ENCODE peak calls at places on chromosomes 1 and 21, in four cellular contexts. M, R, Z and U are unnamed samples. For H3K36me3, the result is how much of the 10 kb centered on the place peaks cover.

GRCh38 chr1:183186820-183187219 is 756 bp downstream of the LAMC2 start:
- DNase-seq in R (no peak), Z (no peak), M (no peak), U (no peak)

GRCh38 chr1:234143681-234144080 is 229.6 kb upstream of the COA6 start:
- DNase-seq in M (no peak), R (no peak), Z (no peak), U (no peak)

GRCh38 chr1:9059944-9060744 is 9.3 kb downstream of the SLC2A5 start:
- DNase-seq in Z (no peak), R (no peak), M (no peak), U (no peak)

GRCh38 chr21:15437873-15438272 is 291.9 kb upstream of the USP25 start:
- DNase-seq in Z (no peak), M (no peak), R (no peak), U (no peak)

GRCh38 chr1:85900921-85901320 is 192.7 kb upstream of the ZNHIT6 start:
- DNase-seq in Z (no peak), R (no peak), M (no peak), U (no peak)

GRCh38 chr1:48109390-48110009 is 112.3 kb upstream of the TRABD2B start:
- DNase-seq in Z (no peak), R (peak), M (no peak), U (no peak)

GRCh38 chr1:44811234-44811633 is 2.9 kb downstream of the BTBD19 start:
- DNase-seq in Z (peak), M (no peak), R (no peak), U (peak)

GRCh38 chr1:44819257-44819593 is 10.9 kb downstream of the BTBD19 start:
- DNase-seq in M (no peak), R (no peak), Z (no peak), U (no peak)

GRCh38 chr1:204696606-204697005 is 11.1 kb upstream of the LRRN2 start:
- DNase-seq in R (no peak), Z (no peak), M (no peak), U (no peak)

GRCh38 chr1:2507744-2508155 is 18.6 kb downstream of the PANK4 start:
- DNase-seq in Z (no peak), R (no peak), M (no peak), U (no peak)

DNA sequence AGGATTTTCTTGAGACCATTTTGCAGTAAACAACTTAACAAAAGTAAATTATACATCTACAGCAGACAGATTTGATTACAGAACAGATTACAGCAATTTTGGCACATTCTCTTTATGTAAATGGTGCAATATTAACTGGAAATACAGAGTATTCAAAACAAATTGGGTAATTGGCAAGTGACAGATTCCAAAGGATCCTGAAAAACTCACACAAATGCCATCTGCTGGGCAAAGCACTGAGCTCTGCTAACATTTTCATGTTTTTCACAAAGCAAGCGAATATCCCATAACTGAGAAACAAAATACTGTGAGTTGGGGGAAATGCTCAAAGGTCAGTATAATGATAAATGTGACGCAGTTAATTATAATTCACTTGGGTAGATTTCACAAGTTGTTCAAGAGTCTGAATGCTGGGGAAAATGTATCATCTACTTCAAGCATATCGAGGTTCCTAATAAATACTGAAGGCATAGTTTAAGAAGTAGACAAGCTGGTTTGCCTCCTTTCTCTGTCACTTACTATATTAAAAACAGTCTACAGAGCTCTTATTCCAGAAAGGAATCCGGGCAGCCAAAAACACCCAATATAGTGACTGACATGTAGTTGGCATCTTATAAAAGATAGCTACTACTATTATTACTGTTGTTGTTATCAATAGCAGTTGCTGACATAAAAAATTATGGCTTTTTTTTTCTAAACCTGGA is 75.8 kb upstream of the SDC3 start:
- DNase-seq in Z (no peak), M (no peak), R (no peak), U (no peak)
- H3K36me3 ChIP-seq in Z (under half), M (under half), R (under half), U (under half)

GRCh38 chr21:41926807-41927171 is 27.0 kb downstream of the C2CD2 start:
- DNase-seq in Z (no peak), R (no peak), M (no peak), U (no peak)
- H3K4me3 ChIP-seq in Z (peak), R (no peak), M (peak), U (peak)

GRCh38 chr21:37214952-37215351 is 52.2 kb downstream of the VPS26C start:
- DNase-seq in R (no peak), M (no peak), Z (no peak), U (no peak)
- H3K36me3 ChIP-seq in R (under half), M (under half), Z (under half), U (under half)

DNA sequence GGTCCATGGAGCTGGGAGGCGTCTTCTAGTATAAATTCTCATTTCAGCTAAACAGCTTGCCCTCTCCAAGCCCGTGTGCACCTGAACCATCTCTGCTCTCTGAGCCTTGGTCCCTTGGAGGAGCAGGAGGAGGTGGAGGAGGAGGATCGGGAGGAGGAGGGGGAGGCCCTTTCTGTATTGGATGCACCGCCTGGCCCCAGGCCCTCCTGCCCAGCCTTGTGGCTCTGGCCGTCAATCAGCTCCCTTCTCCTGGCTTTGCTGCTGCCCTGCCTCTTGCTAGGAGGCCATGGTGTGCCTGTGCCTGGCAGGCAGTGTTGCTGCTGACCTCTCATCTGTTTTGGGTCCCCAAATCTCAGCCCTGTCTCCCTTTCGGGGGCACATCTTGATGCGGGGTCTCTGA is 9.0 kb downstream of the COL18A1 start:
- DNase-seq in Z (peak), R (no peak), M (no peak), U (no peak)
- H3K4me3 ChIP-seq in Z (no peak), R (no peak), M (no peak), U (no peak)

DNA sequence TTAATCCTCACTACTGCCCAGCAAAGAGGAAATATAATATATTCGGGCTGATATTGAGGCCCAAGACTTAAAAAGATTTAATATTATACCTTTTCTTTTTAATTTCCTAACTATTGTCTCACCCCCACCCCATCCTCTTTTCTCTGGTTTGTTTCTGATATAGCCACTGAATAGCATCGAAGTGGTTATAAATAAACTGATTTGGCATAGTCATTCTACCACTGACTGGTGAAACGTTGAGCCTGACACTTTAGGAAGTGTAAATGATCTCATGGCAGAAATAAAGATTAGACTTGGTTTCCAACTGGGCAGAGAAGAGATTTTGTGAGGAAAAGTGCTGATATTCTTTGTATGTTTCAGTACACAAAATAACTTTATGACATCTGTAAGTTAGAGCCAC is 39.3 kb downstream of the DTL start:
- DNase-seq in M (no peak), R (no peak), Z (no peak), U (no peak)
- H3K36me3 ChIP-seq in M (under half), R (under half), Z (under half), U (under half)

DNA sequence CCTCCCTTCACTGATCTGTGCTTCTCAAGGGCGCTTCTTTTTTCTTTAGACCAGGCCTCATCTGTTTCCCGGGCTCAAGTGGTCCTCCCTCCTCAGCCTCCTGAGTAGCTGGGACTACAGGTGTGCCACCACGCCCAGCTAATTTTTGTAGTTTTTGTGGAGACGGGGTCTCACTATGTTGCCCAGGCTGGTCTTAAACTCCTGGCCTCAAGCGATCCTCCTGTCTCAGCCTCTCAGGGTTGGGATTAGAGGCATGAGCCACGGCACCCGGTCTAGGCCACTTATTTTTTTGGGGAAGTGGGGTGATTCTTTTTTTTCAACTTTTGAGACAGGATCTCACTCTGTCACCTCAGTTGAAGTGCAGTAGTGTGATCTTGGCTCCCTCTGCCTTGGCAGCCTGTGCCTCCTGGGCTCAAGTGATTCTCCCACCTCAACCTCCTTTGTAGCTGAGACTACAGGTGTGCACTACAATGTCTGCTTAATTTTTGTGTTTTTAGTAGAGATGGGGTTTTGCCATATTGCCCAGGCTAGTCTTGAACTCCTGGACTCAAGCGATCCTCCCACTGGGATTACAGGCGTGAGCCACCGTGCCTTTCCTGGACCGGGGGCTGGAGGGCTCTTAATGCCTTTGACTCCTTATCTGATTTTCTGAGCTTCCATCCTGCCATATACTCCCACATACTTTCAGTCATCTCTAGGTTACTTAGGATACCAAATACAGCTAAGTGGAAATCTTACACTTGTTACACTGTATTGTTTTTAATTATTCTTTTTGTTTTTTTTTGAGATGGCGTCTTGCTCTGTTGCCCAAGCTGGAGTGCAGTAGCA is 18.9 kb downstream of the MFAP2 start:
- DNase-seq in Z (no peak), R (no peak), M (no peak), U (no peak)
- H3K4me3 ChIP-seq in Z (no peak), R (peak), M (no peak), U (peak)

GRCh38 chr1:89918794-89919155 is 76.1 kb upstream of the ZNF326 start:
- DNase-seq in Z (no peak), R (no peak), M (no peak), U (no peak)
- H3K36me3 ChIP-seq in Z (under half), R (under half), M (under half), U (under half)

GRCh38 chr1:52602328-52603300 is at the start of gene GPX7:
- DNase-seq in Z (peak), R (peak), M (peak), U (peak)
- H3K4me3 ChIP-seq in Z (peak), R (peak), M (peak), U (peak)